ENCODE peak calls at places on chromosomes 2 and 18, in four cellular contexts. One of them, this sample, is unnamed.
A peak's percentile ranks its signal among the peaks of the same experiment; 100 is the strongest.

GRCh38 chr2:240686460-240686859 is 3.8 kb upstream of the AQP12B start:
- DNase-seq in GM23248: no peak
- DNase-seq in stimulated activated CD4-positive, alpha-beta T cell treated with anti-CD3 and anti-CD28 coated beads, Interleukin-15, amount 100 ng/mL, for 24 hours: no peak
- DNase-seq in endothelial cell: no peak
- DNase-seq in this sample: no peak

GRCh38 chr2:43524180-43524965 is 71.5 kb downstream of the THADA start:
- DNase-seq in GM23248: peak; percentile 20
- DNase-seq in stimulated activated CD4-positive, alpha-beta T cell treated with anti-CD3 and anti-CD28 coated beads, Interleukin-15, amount 100 ng/mL, for 24 hours: no peak
- DNase-seq in endothelial cell: no peak
- DNase-seq in this sample: no peak

GRCh38 chr2:179107737-179108136 is 57.8 kb upstream of the CCDC141 start:
- DNase-seq in GM23248: peak; percentile 58
- DNase-seq in stimulated activated CD4-positive, alpha-beta T cell treated with anti-CD3 and anti-CD28 coated beads, Interleukin-15, amount 100 ng/mL, for 24 hours: no peak
- DNase-seq in endothelial cell: no peak
- DNase-seq in this sample: no peak

GRCh38 chr2:204713211-204713610 is 167.9 kb downstream of the PARD3B start:
- DNase-seq in GM23248: no peak
- DNase-seq in stimulated activated CD4-positive, alpha-beta T cell treated with anti-CD3 and anti-CD28 coated beads, Interleukin-15, amount 100 ng/mL, for 24 hours: no peak
- DNase-seq in endothelial cell: no peak
- DNase-seq in this sample: no peak

GRCh38 chr2:32384529-32384928 is 27.7 kb downstream of the BIRC6 start:
- DNase-seq in GM23248: no peak
- DNase-seq in stimulated activated CD4-positive, alpha-beta T cell treated with anti-CD3 and anti-CD28 coated beads, Interleukin-15, amount 100 ng/mL, for 24 hours: no peak
- DNase-seq in endothelial cell: no peak
- DNase-seq in this sample: no peak

GRCh38 chr2:27911458-27912210 is 21.1 kb downstream of the BABAM2 start:
- DNase-seq in GM23248: no peak
- DNase-seq in stimulated activated CD4-positive, alpha-beta T cell treated with anti-CD3 and anti-CD28 coated beads, Interleukin-15, amount 100 ng/mL, for 24 hours: no peak
- DNase-seq in endothelial cell: no peak
- DNase-seq in this sample: no peak

GRCh38 chr2:204010611-204011560 is 74.3 kb downstream of the ICOS start:
- DNase-seq in GM23248: peak; percentile 11
- DNase-seq in stimulated activated CD4-positive, alpha-beta T cell treated with anti-CD3 and anti-CD28 coated beads, Interleukin-15, amount 100 ng/mL, for 24 hours: no peak
- DNase-seq in endothelial cell: no peak
- DNase-seq in this sample: no peak

GRCh38 chr2:21759819-21760218 is 636.1 kb downstream of the TDRD15 start:
- DNase-seq in GM23248: no peak
- DNase-seq in stimulated activated CD4-positive, alpha-beta T cell treated with anti-CD3 and anti-CD28 coated beads, Interleukin-15, amount 100 ng/mL, for 24 hours: no peak
- DNase-seq in endothelial cell: no peak
- DNase-seq in this sample: no peak

GRCh38 chr2:58131191-58132011 is 84.8 kb downstream of the VRK2 start:
- DNase-seq in GM23248: peak; percentile 38
- DNase-seq in stimulated activated CD4-positive, alpha-beta T cell treated with anti-CD3 and anti-CD28 coated beads, Interleukin-15, amount 100 ng/mL, for 24 hours: no peak
- DNase-seq in endothelial cell: no peak
- DNase-seq in this sample: no peak

GRCh38 chr2:173708757-173709156 is 256.4 kb downstream of the SP3 start:
- DNase-seq in GM23248: no peak
- DNase-seq in stimulated activated CD4-positive, alpha-beta T cell treated with anti-CD3 and anti-CD28 coated beads, Interleukin-15, amount 100 ng/mL, for 24 hours: no peak
- DNase-seq in endothelial cell: no peak
- DNase-seq in this sample: no peak

GRCh38 chr2:238811765-238812164 is 36.1 kb upstream of the TWIST2 start:
- DNase-seq in GM23248: peak; percentile 90
- DNase-seq in stimulated activated CD4-positive, alpha-beta T cell treated with anti-CD3 and anti-CD28 coated beads, Interleukin-15, amount 100 ng/mL, for 24 hours: no peak
- DNase-seq in endothelial cell: no peak
- DNase-seq in this sample: no peak

GRCh38 chr18:28961669-28962228 is 784.8 kb upstream of the CDH2 start:
- DNase-seq in GM23248: peak; percentile 41
- DNase-seq in stimulated activated CD4-positive, alpha-beta T cell treated with anti-CD3 and anti-CD28 coated beads, Interleukin-15, amount 100 ng/mL, for 24 hours: no peak
- DNase-seq in endothelial cell: peak; percentile 47
- DNase-seq in this sample: no peak

This sample was measured in GM18507.